ENCODE peak calls at places on chromosomes 7 and 10, in seven cellular contexts. J is HFF-Myc; A is iPS-NIHi11; N is cardiac fibroblast; X is hepatocyte; K is activated effector memory CD4-positive, alpha-beta T cell treated with Interleukin-2 at 50 U/mL for 16 hours; Z is mesothelial cell of epicardium. P is an unnamed sample.

GRCh38 chr10:119138341-119139306 is 26.9 kb downstream of the SFXN4 start:
- DNase-seq in X (no peak), Z (no peak), N (no peak), K (no peak), A (no peak), J (no peak), P (no peak)

GRCh38 chr7:42071372-42072261 is 165.4 kb downstream of the GLI3 start:
- DNase-seq in Z (no peak), A (no peak), J (no peak), N (peak; percentile 66), K (no peak), X (peak; percentile 69), P (no peak)

GRCh38 chr10:88456730-88457129 is 126.4 kb downstream of the RNLS start:
- DNase-seq in A (no peak), N (peak; percentile 61), K (no peak), X (no peak), Z (no peak), J (no peak), P (no peak)

GRCh38 chr10:1365540-1366082 is 309.4 kb downstream of the WDR37 start:
- DNase-seq in J (no peak), X (no peak), N (no peak), Z (no peak), A (no peak), K (no peak), P (no peak)

GRCh38 chr7:85014936-85015335 is 171.9 kb downstream of the SEMA3D start:
- DNase-seq in K (no peak), J (no peak), N (no peak), A (no peak), Z (no peak), X (no peak), P (no peak)

GRCh38 chr7:44678468-44679179 is 70.0 kb upstream of the ZMIZ2 start:
- DNase-seq in A (no peak), Z (no peak), K (no peak), N (peak; percentile 92), J (peak; percentile 11), X (peak; percentile 47), P (no peak)

GRCh38 chr7:64885520-64886240 is 17.4 kb upstream of the ZNF273 start:
- DNase-seq in A (peak; percentile 7), X (no peak), K (no peak), J (no peak), Z (no peak), N (no peak), P (no peak)

GRCh38 chr7:15011289-15011688 is 108.7 kb upstream of the DGKB start:
- DNase-seq in K (no peak), A (no peak), X (no peak), N (no peak), J (no peak), Z (no peak), P (no peak)

GRCh38 chr7:26500749-26501352 is 209.2 kb downstream of the SNX10 start:
- DNase-seq in K (no peak), J (no peak), X (peak; percentile 23), A (no peak), N (peak; percentile 9), Z (no peak), P (no peak)

GRCh38 chr7:45718464-45719330 is 144.5 kb downstream of the ADCY1 start:
- DNase-seq in K (no peak), A (no peak), N (no peak), J (no peak), Z (no peak), X (no peak), P (no peak)

GRCh38 chr7:22563621-22564241 is 63.7 kb upstream of the STEAP1B start:
- DNase-seq in X (no peak), N (no peak), A (no peak), J (no peak), K (no peak), Z (no peak), P (peak; percentile 28)

GRCh38 chr7:69517985-69518731 is 80.1 kb upstream of the AUTS2 start:
- DNase-seq in A (peak; percentile 78), N (no peak), K (no peak), X (no peak), J (no peak), Z (no peak), P (no peak)

GRCh38 chr10:32680803-32681557 is 235.0 kb downstream of the CCDC7 start:
- DNase-seq in Z (no peak), J (no peak), K (no peak), A (peak; percentile 18), X (no peak), N (peak; percentile 10), P (no peak)

GRCh38 chr7:45055594-45056219 is 33.1 kb downstream of the NACAD start:
- DNase-seq in K (no peak), Z (no peak), J (no peak), N (no peak), X (no peak), A (no peak), P (no peak)

GRCh38 chr10:65838811-65839210 is 1087.0 kb upstream of the LRRTM3 start:
- DNase-seq in J (no peak), K (no peak), Z (no peak), A (no peak), X (no peak), N (no peak), P (no peak)

GRCh38 chr7:2812119-2812487 is 32.0 kb downstream of the GNA12 start:
- DNase-seq in A (no peak), K (no peak), Z (no peak), J (no peak), N (peak; percentile 82), X (no peak), P (no peak)

GRCh38 chr10:97538839-97539238 is 33.7 kb upstream of the ANKRD2 start:
- DNase-seq in X (no peak), A (no peak), N (no peak), Z (no peak), K (no peak), J (no peak), P (no peak)

GRCh38 chr10:97234403-97234802 is 48.6 kb upstream of the SLIT1 start:
- DNase-seq in X (peak; percentile 41), Z (no peak), J (peak; percentile 22), A (peak; percentile 30), N (peak; percentile 74), K (no peak), P (peak; percentile 35)

GRCh38 chr7:135121868-135122267 is 26.0 kb upstream of the TMEM140 start:
- DNase-seq in N (peak; percentile 37), A (no peak), K (no peak), X (no peak), J (no peak), Z (no peak), P (peak; percentile 6)

GRCh38 chr10:36720931-36721330 is 404.5 kb upstream of the ANKRD30A start:
- DNase-seq in J (no peak), N (peak; percentile 65), X (no peak), A (no peak), K (no peak), Z (no peak), P (no peak)

GRCh38 chr7:19442016-19442785 is 266.6 kb downstream of the POLR1F start:
- DNase-seq in Z (no peak), A (peak; percentile 48), N (peak; percentile 82), X (peak; percentile 60), K (no peak), J (peak; percentile 30), P (no peak)

GRCh38 chr7:106599343-106599698 is 61.6 kb downstream of the CCDC71L start:
- DNase-seq in A (no peak), Z (no peak), K (no peak), X (peak; percentile 11), N (no peak), J (no peak), P (no peak)

GRCh38 chr7:30755384-30756154 is 3.6 kb downstream of the INMT start:
- DNase-seq in N (no peak), K (no peak), X (no peak), A (peak; percentile 44), Z (no peak), J (no peak), P (no peak)

GRCh38 chr7:86190347-86190746 is 453.4 kb upstream of the GRM3 start:
- DNase-seq in J (no peak), N (no peak), K (no peak), A (no peak), X (no peak), Z (no peak), P (no peak)

GRCh38 chr7:129773871-129774270 is 162.4 kb downstream of the NRF1 start:
- DNase-seq in N (no peak), X (no peak), Z (no peak), J (no peak), K (no peak), A (no peak), P (no peak)

GRCh38 chr10:30160431-30160982 is 101.1 kb upstream of the JCAD start:
- DNase-seq in N (no peak), K (no peak), X (peak; percentile 50), J (no peak), Z (no peak), A (peak; percentile 34), P (peak; percentile 32)

GRCh38 chr10:70404036-70404905 is at the start of gene EIF4EBP2:
- DNase-seq in X (peak; percentile 98), K (peak; percentile 99), J (peak; percentile 88), N (peak; percentile 96), Z (peak; percentile 98), A (peak; percentile 95), P (peak; percentile 97)

GRCh38 chr7:148050492-148051158 is 539.9 kb upstream of the C7orf33 start:
- DNase-seq in K (no peak), X (no peak), J (no peak), A (no peak), Z (no peak), N (no peak), P (no peak)

P was measured in K562.